ENCODE peak calls at places on chromosomes 2 and 18, in ten cellular contexts. V, M, T, A, E, N, X, L, K and C are unnamed samples. For H3K4me1, the result is how much of the 10 kb centered on the place peaks cover.

GRCh38 chr2:31286230-31286629 is 52.3 kb downstream of the EHD3 start:
- DNase-seq in K (no peak), X (no peak), N (no peak), T (no peak), V (no peak), A (no peak), M (no peak), E (no peak), L (no peak), C (no peak)

GRCh38 chr2:210531482-210531881 is 24.9 kb upstream of the CPS1 start:
- DNase-seq in E (no peak), M (no peak), T (no peak), X (no peak), N (no peak), V (no peak), L (no peak), A (no peak), K (no peak), C (no peak)

GRCh38 chr18:56522826-56523225 is 115.6 kb downstream of the TXNL1 start:
- DNase-seq in T (no peak), M (no peak), N (no peak), X (no peak), V (no peak), E (no peak), K (no peak), L (no peak), A (peak), C (peak)

GRCh38 chr2:240280621-240281020 is 140.2 kb upstream of the OTOS start:
- DNase-seq in V (no peak), N (no peak), X (no peak), M (no peak), L (no peak), T (no peak), E (no peak), K (no peak), A (peak), C (no peak)

GRCh38 chr2:108620656-108621055 is 86.4 kb downstream of the LIMS1 start:
- DNase-seq in E (no peak), N (no peak), V (no peak), T (no peak), M (no peak), L (no peak), A (no peak), K (no peak), X (no peak), C (no peak)

GRCh38 chr2:60334610-60335009 is 218.8 kb downstream of the BCL11A start:
- DNase-seq in X (no peak), K (no peak), L (no peak), E (no peak), V (no peak), T (no peak), A (no peak), N (no peak), M (no peak), C (peak)

GRCh38 chr2:149148195-149149006 is 109.9 kb downstream of the LYPD6B start:
- DNase-seq in V (no peak), L (no peak), M (no peak), N (no peak), E (no peak), X (no peak), A (no peak), T (no peak), K (no peak), C (peak)

GRCh38 chr2:152376968-152377367 is 42.0 kb downstream of the FMNL2 start:
- DNase-seq in T (no peak), M (no peak), K (no peak), E (no peak), N (no peak), X (no peak), L (no peak), V (no peak), A (no peak), C (no peak)

GRCh38 chr2:162430323-162430722 is 86.4 kb downstream of the GCA start:
- DNase-seq in K (no peak), M (no peak), N (no peak), L (no peak), V (no peak), E (no peak), X (no peak), A (no peak), T (no peak), C (no peak)

GRCh38 chr2:62999905-63000304 is 50.7 kb upstream of the OTX1 start:
- DNase-seq in N (no peak), X (no peak), K (no peak), V (no peak), A (no peak), M (no peak), E (peak), L (no peak), T (no peak), C (no peak)

GRCh38 chr2:241987726-241988125 is 118.2 kb downstream of the RTP5 start:
- DNase-seq in X (peak), T (no peak), V (no peak), N (no peak), A (no peak), E (no peak), L (no peak), K (peak), M (no peak), C (no peak)

GRCh38 chr2:165839610-165840009 is 45.6 kb upstream of the GALNT3 start:
- DNase-seq in K (no peak), E (no peak), N (no peak), A (peak), T (no peak), L (no peak), V (no peak), X (no peak), M (no peak), C (no peak)

GRCh38 chr2:241030333-241030680 is 31.9 kb downstream of the SNED1 start:
- DNase-seq in X (no peak), L (no peak), E (no peak), A (no peak), N (no peak), M (no peak), V (no peak), T (no peak), K (no peak), C (no peak)

GRCh38 chr2:197078535-197078934 is 152.0 kb upstream of the PGAP1 start:
- DNase-seq in T (no peak), A (no peak), E (no peak), L (no peak), K (no peak), X (no peak), M (no peak), N (no peak), V (no peak), C (no peak)

GRCh38 chr2:161161074-161161577 is 898 bp downstream of the TANK start:
- DNase-seq in V (no peak), X (no peak), M (no peak), K (no peak), L (no peak), N (no peak), A (no peak), T (no peak), E (no peak), C (no peak)

GRCh38 chr2:229025653-229026052 is 245.4 kb downstream of the PID1 start:
- DNase-seq in M (no peak), V (no peak), T (no peak), A (no peak), X (no peak), N (no peak), K (no peak), E (no peak), L (no peak), C (no peak)

GRCh38 chr2:42129487-42129852 is 39.7 kb upstream of the EML4 start:
- DNase-seq in A (no peak), V (no peak), M (no peak), K (no peak), X (no peak), T (no peak), N (no peak), L (no peak), E (no peak), C (no peak)

DNA sequence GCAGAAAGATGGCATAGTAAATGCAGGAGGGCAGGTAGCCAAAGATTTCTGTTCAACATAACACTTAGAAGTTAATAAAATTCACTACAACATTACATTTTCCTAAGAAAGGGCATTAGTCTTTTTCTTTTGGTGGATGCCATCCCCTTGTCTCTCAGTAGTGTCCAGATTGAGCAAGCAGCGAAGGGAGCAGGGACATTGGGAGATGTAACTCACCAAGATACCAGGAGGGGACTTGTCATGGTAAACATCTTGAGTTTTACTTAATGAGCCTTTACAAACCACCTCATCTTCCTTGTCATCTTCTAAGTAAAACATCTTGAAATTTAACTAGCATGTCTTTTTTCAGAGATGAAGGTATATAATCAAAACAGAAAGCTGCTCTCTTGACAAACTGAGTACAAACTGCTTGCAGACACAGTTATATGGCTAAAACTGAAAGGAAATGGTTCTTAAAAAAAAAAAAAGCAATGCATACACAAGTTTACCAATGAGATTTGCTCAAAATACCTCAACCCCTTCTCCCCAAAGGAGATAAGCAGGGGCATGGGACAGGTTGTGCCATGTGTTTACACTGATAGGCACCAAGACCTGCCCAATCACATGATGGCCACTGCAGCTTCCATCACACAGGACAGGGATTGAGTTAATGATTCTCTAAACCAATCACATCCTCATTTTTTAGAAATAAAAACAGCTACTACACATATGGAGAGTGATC is 30.3 kb downstream of the LPIN2 start:
- DNase-seq in V (no peak), X (no peak), A (no peak), L (no peak), E (no peak), K (no peak), M (no peak), N (no peak), T (peak), C (no peak)
- TF ChIP-seq POLR2A in V (no peak), X (no peak), A (no peak), L (no peak), E (no peak), K (no peak), M (no peak), N (no peak), T (peak), C (no peak)

DNA sequence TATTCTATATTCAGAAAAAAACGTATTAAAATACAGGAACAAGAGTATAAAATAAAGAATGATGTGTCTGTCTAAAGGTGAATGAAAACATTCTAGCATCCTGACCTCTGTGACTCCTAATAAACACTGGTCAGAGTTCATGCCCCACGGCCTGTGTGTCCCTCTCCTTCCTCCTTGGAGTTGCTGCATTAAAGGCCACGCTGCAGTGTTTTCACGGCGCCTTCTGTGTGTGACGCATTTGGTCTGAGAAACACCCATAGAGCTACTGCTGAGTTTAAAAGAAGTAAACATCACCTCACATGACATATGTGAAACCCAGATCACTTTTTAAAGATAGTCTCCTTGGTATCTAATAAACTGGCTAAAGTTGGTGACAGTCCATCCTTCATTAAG is 90.5 kb downstream of the ITGB1BP1 start:
- DNase-seq in X (peak), A (no peak), N (no peak), L (no peak), E (no peak), M (no peak), V (no peak), K (no peak), T (no peak), C (no peak)
- H3K4me1 ChIP-seq in X (under half), A (under half), N (under half), L (under half), E (under half), M (under half), V (under half), K (under half), T (under half), C (under half)

GRCh38 chr18:22169889-22170420 is 566 bp downstream of the GATA6 start:
- DNase-seq in E (peak), M (peak), N (no peak), V (no peak), K (peak), A (peak), X (peak), T (no peak), L (no peak), C (peak)
- TF ChIP-seq POLR2A in E (no peak), M (no peak), N (no peak), V (no peak), K (no peak), A (no peak), X (no peak), T (no peak), L (peak), C (no peak)

GRCh38 chr2:69642709-69643601 is 584 bp downstream of the AAK1 start:
- DNase-seq in V (peak), T (peak), M (peak), L (no peak), E (peak), K (peak), N (no peak), X (peak), A (peak), C (no peak)
- H3K4me1 ChIP-seq in V (under half), T (under half), M (under half), L (under half), E (half or more), K (under half), N (under half), X (under half), A (under half), C (under half)

GRCh38 chr2:64114063-64114911 is 29.9 kb downstream of the PELI1 start:
- DNase-seq in L (no peak), N (no peak), M (no peak), X (no peak), K (no peak), A (peak), T (no peak), E (no peak), V (no peak), C (no peak)

GRCh38 chr2:64111426-64111825 is 32.8 kb downstream of the PELI1 start:
- DNase-seq in M (no peak), K (no peak), T (no peak), E (no peak), A (peak), N (no peak), V (no peak), L (no peak), X (no peak), C (no peak)

GRCh38 chr2:64114912-64115277 is 29.3 kb downstream of the PELI1 start:
- DNase-seq in N (no peak), X (no peak), V (no peak), K (no peak), L (no peak), T (no peak), M (no peak), E (no peak), A (no peak), C (no peak)

GRCh38 chr2:64108842-64109241 is 35.4 kb downstream of the PELI1 start:
- DNase-seq in A (no peak), T (peak), N (no peak), M (no peak), K (no peak), L (no peak), V (no peak), E (no peak), X (peak), C (no peak)

GRCh38 chr2:64112016-64112415 is 32.2 kb downstream of the PELI1 start:
- DNase-seq in K (no peak), A (no peak), E (no peak), M (no peak), T (no peak), X (no peak), L (no peak), V (no peak), N (no peak), C (no peak)
- TF ChIP-seq POLR2A in K (no peak), A (no peak), E (no peak), M (no peak), T (no peak), X (no peak), L (no peak), V (no peak), N (no peak), C (no peak)

DNA sequence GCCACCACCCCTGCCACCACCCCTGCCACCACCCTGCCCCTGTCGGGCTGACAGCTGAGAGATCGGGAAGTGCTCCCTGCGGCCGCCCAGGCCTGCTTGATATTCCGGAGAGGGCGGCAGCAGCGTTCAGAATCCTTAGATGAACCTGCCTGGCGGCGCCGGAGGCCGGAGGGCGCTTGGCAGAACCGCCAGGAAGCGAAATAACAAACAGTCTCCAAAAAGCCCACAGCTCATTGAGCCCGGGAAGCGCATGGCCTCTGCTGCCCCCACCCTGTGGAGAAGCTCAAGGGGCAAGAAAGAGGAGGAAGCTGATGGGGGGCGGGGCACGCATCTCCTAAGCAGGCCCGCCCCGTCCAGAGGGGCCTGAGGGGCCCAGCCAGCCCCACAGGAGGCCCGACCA is 92.2 kb upstream of the MBOAT2 start:
- DNase-seq in X (peak), M (no peak), N (peak), A (peak), E (peak), T (peak), L (no peak), K (peak), V (no peak), C (no peak)
- H3K4me1 ChIP-seq in X (under half), M (under half), N (under half), A (under half), E (under half), T (under half), L (under half), K (under half), V (under half), C (under half)

GRCh38 chr18:13219576-13219975 is 1.0 kb downstream of the LDLRAD4 start:
- DNase-seq in M (no peak), T (no peak), V (no peak), K (no peak), X (no peak), L (no peak), N (no peak), A (no peak), E (no peak), C (no peak)

GRCh38 chr18:13219012-13219396 is 444 bp downstream of the LDLRAD4 start:
- DNase-seq in M (no peak), N (no peak), K (no peak), E (no peak), L (no peak), X (no peak), T (no peak), A (no peak), V (no peak), C (no peak)

GRCh38 chr18:13217971-13218375 is 587 bp upstream of the LDLRAD4 start:
- DNase-seq in X (peak), N (no peak), E (peak), K (peak), V (no peak), M (peak), L (no peak), A (no peak), T (peak), C (no peak)

GRCh38 chr18:13217466-13217961 is 1.0 kb upstream of the LDLRAD4 start:
- DNase-seq in M (peak), N (no peak), T (peak), X (peak), E (peak), L (no peak), V (no peak), A (peak), K (peak), C (no peak)

DNA sequence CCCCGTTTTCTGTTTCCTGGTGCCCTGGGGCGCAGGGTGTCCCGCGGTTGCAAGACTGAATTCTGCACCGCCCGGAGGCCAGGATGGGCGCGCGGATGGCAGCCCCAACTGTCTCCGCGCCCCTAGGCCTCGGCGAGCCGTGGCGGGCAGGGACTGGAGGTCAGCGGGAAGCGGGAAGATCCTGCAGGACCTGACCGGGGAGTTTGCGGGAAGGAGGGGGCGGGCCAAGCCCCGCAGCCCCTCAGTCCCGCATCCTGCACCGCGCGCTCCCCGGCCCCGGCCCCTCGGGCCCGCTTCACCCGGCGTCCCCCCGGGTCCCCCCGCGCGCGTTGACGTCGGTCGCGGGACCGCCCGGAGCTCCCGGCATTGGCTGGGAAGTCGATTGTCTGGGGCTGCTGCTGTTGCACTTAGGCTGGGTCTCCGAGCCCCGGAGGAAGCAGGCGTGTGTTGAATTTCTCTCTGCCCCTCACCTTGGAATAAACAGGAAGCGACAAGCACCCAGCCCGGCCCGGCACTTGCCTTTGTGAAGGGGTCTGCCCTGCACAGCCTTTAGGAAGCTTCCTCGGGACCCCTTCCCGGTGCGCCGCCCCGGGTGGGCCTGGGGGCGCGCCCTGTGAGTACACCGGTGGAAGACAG is at the start of gene LDLRAD4:
- DNase-seq in T (peak), E (peak), L (no peak), A (no peak), K (peak), X (peak), M (peak), N (no peak), V (no peak), C (no peak)
- TF ChIP-seq POLR2A in T (peak), E (no peak), L (no peak), A (no peak), K (no peak), X (no peak), M (peak), N (no peak), V (no peak), C (no peak)

GRCh38 chr2:191636235-191636543 is 41.7 kb upstream of the NABP1 start:
- DNase-seq in X (no peak), L (peak), T (no peak), A (peak), K (no peak), N (no peak), V (no peak), E (no peak), M (no peak), C (no peak)
- H3K4me1 ChIP-seq in X (under half), L (under half), T (under half), A (under half), K (under half), N (under half), V (half or more), E (under half), M (under half), C (under half)